ENCODE peak calls at places on chromosomes 3 and 15, in four cellular contexts. One of them, this sample, is unnamed. For H3K9me1, the result is how much of the 10 kb centered on the place peaks cover.

GRCh38 chr15:47412802-47413201 is 304.5 kb upstream of the SEMA6D start:
- DNase-seq in IMR-90: no peak
- DNase-seq in keratinocyte: no peak
- DNase-seq in K562: no peak
- DNase-seq in this sample: no peak

GRCh38 chr15:63025460-63025859 is 17.1 kb upstream of the TPM1 start:
- DNase-seq in IMR-90: no peak
- DNase-seq in keratinocyte: no peak
- DNase-seq in K562: peak
- DNase-seq in this sample: no peak

GRCh38 chr15:92683511-92683834 is 27.9 kb upstream of the FAM174B start:
- DNase-seq in IMR-90: no peak
- DNase-seq in keratinocyte: no peak
- DNase-seq in K562: peak
- DNase-seq in this sample: peak

GRCh38 chr3:187101184-187102072 is 37.9 kb downstream of the RPL39L start:
- DNase-seq in IMR-90: peak
- DNase-seq in keratinocyte: no peak
- DNase-seq in K562: peak
- DNase-seq in this sample: peak

GRCh38 chr15:41562784-41563198 is 3.8 kb downstream of the TYRO3 start:
- DNase-seq in IMR-90: peak
- DNase-seq in keratinocyte: no peak
- DNase-seq in K562: peak
- DNase-seq in this sample: no peak

GRCh38 chr15:23570466-23570865 is 5.0 kb downstream of the MKRN3 start:
- DNase-seq in IMR-90: no peak
- DNase-seq in keratinocyte: no peak
- DNase-seq in K562: no peak
- DNase-seq in this sample: no peak

GRCh38 chr3:59780209-59780608 is 730.4 kb upstream of the CFAP20DC start:
- DNase-seq in IMR-90: no peak
- DNase-seq in keratinocyte: no peak
- DNase-seq in K562: no peak
- DNase-seq in this sample: no peak

GRCh38 chr3:67946446-67946845 is 292.0 kb upstream of the SUCLG2 start:
- DNase-seq in IMR-90: peak
- DNase-seq in keratinocyte: no peak
- DNase-seq in K562: no peak
- DNase-seq in this sample: no peak

GRCh38 chr3:72957303-72957702 is 39.3 kb upstream of the PPP4R2 start:
- DNase-seq in IMR-90: no peak
- DNase-seq in keratinocyte: no peak
- DNase-seq in K562: no peak
- DNase-seq in this sample: no peak

GRCh38 chr3:141797167-141797773 is 34.1 kb downstream of the GRK7 start:
- DNase-seq in IMR-90: peak
- DNase-seq in keratinocyte: no peak
- DNase-seq in K562: no peak
- DNase-seq in this sample: peak

GRCh38 chr3:65277788-65278187 is 590.0 kb upstream of the ADAMTS9 start:
- DNase-seq in IMR-90: no peak
- DNase-seq in keratinocyte: no peak
- DNase-seq in K562: no peak
- DNase-seq in this sample: no peak

GRCh38 chr3:170907519-170908234 is 760 bp downstream of the EIF5A2 start:
- DNase-seq in IMR-90: peak
- DNase-seq in keratinocyte: no peak
- DNase-seq in K562: peak
- DNase-seq in this sample: peak

DNA sequence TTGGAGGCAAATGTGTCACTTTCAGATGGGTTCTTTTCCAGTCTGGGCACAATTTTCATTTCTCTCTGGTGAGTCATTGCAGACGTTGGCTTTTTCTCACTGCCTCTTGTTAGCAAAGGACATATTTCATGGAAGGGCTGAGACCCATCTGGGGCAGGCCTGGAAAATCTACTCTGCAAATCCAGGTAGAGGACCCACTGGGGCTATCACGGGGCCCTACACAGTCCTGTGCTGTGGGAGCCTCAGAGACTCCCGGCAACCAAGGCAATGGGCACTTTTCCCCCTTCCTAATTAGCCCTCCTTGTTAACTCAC is 58.0 kb downstream of the HRH1 start:
- DNase-seq in IMR-90: peak
- DNase-seq in keratinocyte: no peak
- DNase-seq in K562: no peak
- DNase-seq in this sample: peak
- H3K9me1 ChIP-seq in IMR-90: under half
- H3K9me1 ChIP-seq in keratinocyte: under half
- H3K9me1 ChIP-seq in K562: under half
- H3K9me1 ChIP-seq in this sample: under half

GRCh38 chr3:111758642-111759041 is 100.4 kb upstream of the PHLDB2 start:
- DNase-seq in IMR-90: peak
- DNase-seq in keratinocyte: no peak
- DNase-seq in K562: no peak
- DNase-seq in this sample: no peak
- H3K9me1 ChIP-seq in IMR-90: under half
- H3K9me1 ChIP-seq in keratinocyte: under half
- H3K9me1 ChIP-seq in K562: under half
- H3K9me1 ChIP-seq in this sample: under half

GRCh38 chr3:39284457-39284881 is 4.6 kb upstream of the CX3CR1 start:
- DNase-seq in IMR-90: no peak
- DNase-seq in keratinocyte: no peak
- DNase-seq in K562: no peak
- DNase-seq in this sample: no peak
- H3K9me1 ChIP-seq in IMR-90: under half
- H3K9me1 ChIP-seq in keratinocyte: under half
- H3K9me1 ChIP-seq in K562: under half
- H3K9me1 ChIP-seq in this sample: under half

GRCh38 chr15:98801234-98801561 is 152.9 kb downstream of the IGF1R start:
- DNase-seq in IMR-90: no peak
- DNase-seq in keratinocyte: no peak
- DNase-seq in K562: no peak
- DNase-seq in this sample: peak
- H3K9me1 ChIP-seq in IMR-90: under half
- H3K9me1 ChIP-seq in keratinocyte: under half
- H3K9me1 ChIP-seq in K562: under half
- H3K9me1 ChIP-seq in this sample: under half

GRCh38 chr3:158405507-158405906 is 165.5 kb upstream of the MLF1 start:
- DNase-seq in IMR-90: no peak
- DNase-seq in keratinocyte: no peak
- DNase-seq in K562: no peak
- DNase-seq in this sample: no peak

GRCh38 chr3:158404319-158404718 is 166.7 kb upstream of the MLF1 start:
- DNase-seq in IMR-90: no peak
- DNase-seq in keratinocyte: no peak
- DNase-seq in K562: no peak
- DNase-seq in this sample: no peak

GRCh38 chr3:158403013-158403412 is 168.0 kb upstream of the MLF1 start:
- DNase-seq in IMR-90: no peak
- DNase-seq in keratinocyte: no peak
- DNase-seq in K562: no peak
- DNase-seq in this sample: no peak

GRCh38 chr3:158402590-158402989 is 168.4 kb upstream of the MLF1 start:
- DNase-seq in IMR-90: no peak
- DNase-seq in keratinocyte: no peak
- DNase-seq in K562: no peak
- DNase-seq in this sample: no peak

GRCh38 chr3:158407844-158408517 is 163.0 kb upstream of the MLF1 start:
- DNase-seq in IMR-90: no peak
- DNase-seq in keratinocyte: no peak
- DNase-seq in K562: peak
- DNase-seq in this sample: no peak
- H3K9me1 ChIP-seq in IMR-90: under half
- H3K9me1 ChIP-seq in keratinocyte: under half
- H3K9me1 ChIP-seq in K562: under half
- H3K9me1 ChIP-seq in this sample: under half

GRCh38 chr3:146882206-146882605 is 277.1 kb upstream of the PLSCR5 start:
- DNase-seq in IMR-90: no peak
- DNase-seq in keratinocyte: no peak
- DNase-seq in K562: no peak
- DNase-seq in this sample: no peak
- H3K9me1 ChIP-seq in IMR-90: under half
- H3K9me1 ChIP-seq in keratinocyte: under half
- H3K9me1 ChIP-seq in K562: under half
- H3K9me1 ChIP-seq in this sample: under half

DNA sequence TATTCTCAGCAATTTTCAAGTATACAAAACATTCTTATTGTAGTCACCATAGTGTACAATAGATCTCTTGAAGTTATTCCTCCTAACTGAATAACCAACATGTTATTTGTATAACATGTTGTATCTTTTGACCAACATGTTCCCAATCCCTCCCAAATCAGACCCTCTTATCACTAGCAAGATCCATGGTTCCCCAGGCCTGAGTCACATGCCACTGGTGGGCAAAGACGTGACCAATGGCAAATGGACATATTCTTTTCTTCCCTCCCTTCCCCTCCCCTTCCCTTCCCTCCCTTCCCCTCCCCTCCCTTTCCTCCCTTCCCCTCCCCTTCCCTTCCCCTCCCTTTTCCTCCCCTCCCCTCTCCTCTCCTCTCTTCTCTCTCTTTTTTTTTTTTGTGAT is 45.4 kb downstream of the AMOTL2 start:
- DNase-seq in IMR-90: no peak
- DNase-seq in keratinocyte: no peak
- DNase-seq in K562: no peak
- DNase-seq in this sample: no peak
- H3K9me1 ChIP-seq in IMR-90: under half
- H3K9me1 ChIP-seq in keratinocyte: under half
- H3K9me1 ChIP-seq in K562: under half
- H3K9me1 ChIP-seq in this sample: under half

GRCh38 chr3:25300141-25300540 is 127.9 kb upstream of the RARB start:
- DNase-seq in IMR-90: no peak
- DNase-seq in keratinocyte: no peak
- DNase-seq in K562: no peak
- DNase-seq in this sample: no peak

GRCh38 chr3:25294406-25294805 is 133.7 kb upstream of the RARB start:
- DNase-seq in IMR-90: no peak
- DNase-seq in keratinocyte: no peak
- DNase-seq in K562: no peak
- DNase-seq in this sample: no peak

GRCh38 chr3:25292604-25293003 is 135.5 kb upstream of the RARB start:
- DNase-seq in IMR-90: no peak
- DNase-seq in keratinocyte: peak
- DNase-seq in K562: no peak
- DNase-seq in this sample: no peak

GRCh38 chr3:25293736-25294135 is 134.3 kb upstream of the RARB start:
- DNase-seq in IMR-90: no peak
- DNase-seq in keratinocyte: no peak
- DNase-seq in K562: no peak
- DNase-seq in this sample: no peak

GRCh38 chr3:25297667-25298585 is 130.1 kb upstream of the RARB start:
- DNase-seq in IMR-90: no peak
- DNase-seq in keratinocyte: no peak
- DNase-seq in K562: no peak
- DNase-seq in this sample: peak
- H3K9me1 ChIP-seq in IMR-90: under half
- H3K9me1 ChIP-seq in keratinocyte: under half
- H3K9me1 ChIP-seq in K562: under half
- H3K9me1 ChIP-seq in this sample: under half

DNA sequence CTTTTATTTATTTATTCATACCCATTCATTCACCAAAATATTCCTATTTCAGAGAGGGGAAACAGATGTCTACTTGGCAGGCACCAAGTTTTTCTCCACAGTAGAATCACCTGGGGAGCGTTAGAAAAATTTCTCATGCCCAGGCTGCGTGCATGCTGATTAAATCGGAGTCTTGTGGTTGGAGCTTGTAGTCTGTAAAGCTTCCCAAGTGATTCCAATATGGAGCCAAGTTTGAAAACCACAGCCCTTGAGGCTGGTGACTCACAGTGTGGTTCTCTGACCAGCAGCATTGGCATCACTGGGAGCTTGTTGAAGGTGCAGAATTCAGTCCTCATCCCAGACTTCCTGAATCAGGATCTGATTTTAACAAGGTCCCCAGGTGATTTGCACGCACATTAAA is 49.7 kb downstream of the PDHB start:
- DNase-seq in IMR-90: peak
- DNase-seq in keratinocyte: peak
- DNase-seq in K562: no peak
- DNase-seq in this sample: no peak
- H3K9me1 ChIP-seq in IMR-90: under half
- H3K9me1 ChIP-seq in keratinocyte: under half
- H3K9me1 ChIP-seq in K562: under half
- H3K9me1 ChIP-seq in this sample: under half

GRCh38 chr15:30041868-30042267 is 40.9 kb upstream of the GOLGA8J start:
- DNase-seq in IMR-90: no peak
- DNase-seq in keratinocyte: no peak
- DNase-seq in K562: no peak
- DNase-seq in this sample: no peak
- H3K9me1 ChIP-seq in IMR-90: under half
- H3K9me1 ChIP-seq in keratinocyte: under half
- H3K9me1 ChIP-seq in K562: under half
- H3K9me1 ChIP-seq in this sample: under half

This sample was measured in endothelial cell of umbilical vein.